ENCODE peak calls at places on chromosomes 5 and 9, in nine cellular contexts. J, L, K, X, T, F, W, H and Y are unnamed samples.

GRCh38 chr5:16916262-16916878 is 19.7 kb downstream of the MYO10 start:
- DNase-seq in J (no peak), L (peak), K (no peak), X (no peak), T (peak), F (no peak), W (peak), H (peak), Y (peak)

GRCh38 chr9:5112109-5112592 is 73.3 kb downstream of the INSL6 start:
- DNase-seq in J (no peak), L (no peak), K (no peak), X (peak), T (no peak), F (peak), W (no peak), H (no peak), Y (no peak)

GRCh38 chr9:20409321-20410092 is 212.8 kb downstream of the MLLT3 start:
- DNase-seq in J (no peak), L (no peak), K (no peak), X (no peak), T (no peak), F (no peak), W (no peak), H (no peak), Y (no peak)

GRCh38 chr9:106111039-106111740 is 416.8 kb downstream of the TMEM38B start:
- DNase-seq in J (no peak), L (no peak), K (no peak), X (no peak), T (no peak), F (no peak), W (no peak), H (no peak), Y (no peak)

GRCh38 chr5:7094626-7095025 is 301.3 kb upstream of the ADCY2 start:
- DNase-seq in J (no peak), L (no peak), K (no peak), X (no peak), T (no peak), F (no peak), W (no peak), H (peak), Y (no peak)

GRCh38 chr5:177154003-177154643 is 20.6 kb downstream of the NSD1 start:
- DNase-seq in J (no peak), L (no peak), K (no peak), X (no peak), T (no peak), F (no peak), W (no peak), H (no peak), Y (peak)

GRCh38 chr9:117411547-117411946 is 3.3 kb downstream of the ASTN2 start:
- DNase-seq in J (no peak), L (no peak), K (no peak), X (no peak), T (peak), F (no peak), W (no peak), H (peak), Y (no peak)

GRCh38 chr5:81544351-81545001 is 150.5 kb upstream of the ACOT12 start:
- DNase-seq in J (no peak), L (no peak), K (no peak), X (no peak), T (peak), F (no peak), W (no peak), H (peak), Y (no peak)

GRCh38 chr5:93320920-93321319 is 260.1 kb downstream of the NR2F1-AS1 start:
- DNase-seq in J (no peak), L (no peak), K (no peak), X (no peak), T (no peak), F (no peak), W (no peak), H (no peak), Y (no peak)

GRCh38 chr5:93328833-93329232 is 252.2 kb downstream of the NR2F1-AS1 start:
- DNase-seq in J (no peak), L (no peak), K (no peak), X (no peak), T (no peak), F (no peak), W (no peak), H (peak), Y (no peak)

GRCh38 chr5:93325946-93326345 is 255.1 kb downstream of the NR2F1-AS1 start:
- DNase-seq in J (no peak), L (no peak), K (no peak), X (no peak), T (no peak), F (no peak), W (no peak), H (no peak), Y (no peak)

DNA sequence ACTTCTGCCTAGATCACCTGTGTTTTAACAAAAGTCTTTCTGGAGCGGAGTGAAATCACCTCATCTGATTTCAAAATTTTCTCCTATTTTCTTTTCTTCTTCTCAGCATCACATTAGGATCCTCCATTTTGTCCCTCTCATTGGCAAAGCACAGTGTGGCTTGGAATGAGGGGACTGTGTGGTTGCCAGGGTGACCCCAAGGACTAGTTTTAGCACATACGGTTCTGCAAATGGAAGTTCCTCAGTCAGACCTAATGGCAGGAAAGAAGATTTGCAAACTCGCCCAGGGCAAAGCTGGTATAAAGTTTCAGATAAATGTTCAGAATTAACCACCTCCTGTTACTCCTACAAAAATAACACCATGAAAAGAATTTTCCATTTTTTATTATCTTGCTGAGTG is 258.0 kb downstream of the NR2F1-AS1 start:
- DNase-seq in J (no peak), L (no peak), K (no peak), X (no peak), T (no peak), F (no peak), W (no peak), H (no peak), Y (no peak)
- TF ChIP-seq CTCF in J (no peak), L (no peak), K (no peak), X (no peak), T (no peak), F (no peak), W (no peak), H (no peak), Y (no peak)

DNA sequence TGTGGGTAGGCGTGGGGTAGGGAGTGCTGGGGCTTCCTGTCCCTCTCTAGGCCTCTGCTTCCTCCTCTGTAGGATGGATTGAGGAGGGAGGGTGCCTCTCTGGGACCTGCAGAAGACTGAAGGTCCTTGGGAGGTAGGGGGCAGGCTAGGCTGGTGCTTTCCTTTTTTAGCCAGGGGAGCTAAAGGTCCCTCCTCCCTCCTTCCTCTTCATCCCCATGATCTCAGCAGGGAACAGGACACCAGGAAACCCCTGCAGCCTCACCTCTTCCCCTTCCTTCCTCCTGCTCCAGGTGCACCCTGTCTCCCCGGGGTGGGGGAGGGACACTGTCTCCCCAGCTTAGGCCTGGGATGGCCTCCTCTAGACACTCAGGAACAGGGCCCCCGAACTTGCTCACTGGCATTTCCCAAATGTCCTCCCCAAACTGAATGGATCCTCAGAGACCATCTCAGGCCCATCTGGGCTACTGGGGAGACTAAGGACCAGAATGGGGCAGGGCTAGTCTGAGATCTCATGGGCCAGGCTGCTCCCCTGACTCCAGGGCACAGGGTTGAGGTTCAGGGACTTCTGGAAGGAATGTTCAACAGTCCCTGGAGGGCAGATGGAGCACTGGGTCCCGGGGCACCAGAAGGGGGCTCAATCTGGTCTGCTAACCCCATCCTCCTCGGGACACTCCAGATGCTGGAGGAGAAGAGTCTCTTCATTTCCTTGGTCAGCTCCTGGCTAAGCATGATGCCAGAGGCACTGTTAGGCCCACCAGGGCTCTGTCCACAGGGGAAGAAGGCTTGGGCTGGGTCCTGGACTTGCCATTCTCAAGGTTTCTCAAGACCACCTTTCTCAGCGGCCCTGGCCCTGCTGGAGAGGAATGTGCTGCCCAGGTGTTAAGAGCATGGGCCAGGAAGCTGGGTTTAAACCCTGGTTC is 8.2 kb downstream of the SH2D3C start:
- DNase-seq in J (peak), L (no peak), K (no peak), X (no peak), T (no peak), F (peak), W (no peak), H (no peak), Y (no peak)
- H3K4me3 ChIP-seq in J (peak), L (peak), K (no peak), X (peak), T (no peak), F (peak), W (no peak), H (peak), Y (no peak)

DNA sequence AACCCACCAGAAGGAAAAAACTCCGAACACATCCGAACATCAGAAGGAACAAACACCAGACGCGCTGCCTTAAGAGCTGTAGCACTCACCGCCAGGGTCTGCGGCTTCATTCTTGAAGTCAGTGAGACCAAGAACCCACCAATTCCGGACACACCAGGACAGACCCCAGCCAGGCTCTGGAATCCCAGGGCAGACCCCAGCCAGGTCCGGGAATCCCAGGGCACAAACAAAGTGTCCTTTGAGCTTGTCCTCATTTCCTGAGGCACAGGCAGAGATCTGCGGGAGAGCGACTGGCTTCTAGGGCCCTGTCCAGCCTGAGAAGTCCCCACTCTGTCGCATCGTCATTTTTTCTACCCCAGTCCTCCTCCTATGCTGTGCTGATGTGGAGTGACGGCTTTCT is 461.1 kb downstream of the ACTL7B start:
- DNase-seq in J (no peak), L (no peak), K (no peak), X (no peak), T (no peak), F (peak), W (no peak), H (no peak), Y (no peak)
- TF ChIP-seq CTCF in J (no peak), L (no peak), K (no peak), X (no peak), T (no peak), F (no peak), W (no peak), H (no peak), Y (no peak)

DNA sequence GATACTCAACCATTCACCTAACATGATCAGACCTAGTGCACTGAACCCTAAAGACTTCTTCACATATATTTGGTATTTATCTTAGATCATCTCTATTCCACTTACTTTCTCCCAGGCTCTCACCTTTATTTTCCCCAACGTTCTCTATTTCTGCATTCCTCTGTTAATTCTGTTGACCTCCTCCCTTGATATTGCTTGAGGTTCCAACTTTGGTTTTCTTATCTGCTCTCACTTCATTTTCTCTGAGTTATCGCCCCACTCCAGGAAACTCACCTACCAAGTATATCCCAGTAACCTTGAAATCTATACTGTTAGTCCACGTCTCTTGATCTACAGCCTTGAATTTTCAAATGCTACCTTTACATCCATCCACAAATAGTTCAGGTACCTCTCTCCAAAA is 9.2 kb downstream of the NADK2 start:
- DNase-seq in J (no peak), L (no peak), K (no peak), X (no peak), T (no peak), F (no peak), W (no peak), H (no peak), Y (no peak)
- H3K4me3 ChIP-seq in J (no peak), L (no peak), K (no peak), X (no peak), T (no peak), F (no peak), W (no peak), H (no peak), Y (no peak)

DNA sequence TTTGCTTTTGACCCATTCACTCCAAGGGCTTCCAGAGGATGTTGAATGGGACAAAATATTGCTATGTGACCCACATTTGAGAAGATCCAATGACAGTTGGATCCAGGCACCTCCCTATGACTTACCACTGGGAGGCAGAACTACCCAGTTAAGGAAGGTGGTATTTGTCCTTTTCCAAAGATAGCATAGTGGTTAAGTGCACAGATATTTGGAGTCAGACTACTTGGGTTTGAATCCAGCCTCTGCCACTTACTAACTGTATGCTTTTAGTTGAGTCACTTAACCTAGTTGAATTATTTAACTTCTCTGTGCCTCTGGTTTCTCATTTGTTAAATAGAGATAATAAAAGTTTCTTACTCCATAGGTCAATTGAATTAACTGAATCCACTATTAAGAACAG is 74.5 kb upstream of the PALM2AKAP2 start:
- DNase-seq in J (no peak), L (peak), K (no peak), X (no peak), T (peak), F (no peak), W (no peak), H (peak), Y (no peak)
- TF ChIP-seq CTCF in J (no peak), L (no peak), K (no peak), X (no peak), T (no peak), F (no peak), W (no peak), H (peak), Y (peak)

GRCh38 chr5:154690488-154690887 is 64.7 kb upstream of the LARP1 start:
- DNase-seq in J (no peak), L (no peak), K (no peak), X (no peak), T (no peak), F (no peak), W (no peak), H (no peak), Y (no peak)
- H3K4me3 ChIP-seq in J (no peak), L (no peak), K (no peak), X (no peak), T (no peak), F (no peak), W (no peak), H (no peak), Y (no peak)

GRCh38 chr5:109690456-109691247 is 925 bp downstream of the MAN2A1 start:
- DNase-seq in J (peak), L (peak), K (peak), X (peak), T (peak), F (peak), W (no peak), H (peak), Y (peak)

GRCh38 chr5:109688999-109689739 is 558 bp upstream of the MAN2A1 start:
- DNase-seq in J (peak), L (peak), K (peak), X (peak), T (peak), F (peak), W (peak), H (peak), Y (peak)

GRCh38 chr5:109688647-109688998 is 1.1 kb upstream of the MAN2A1 start:
- DNase-seq in J (no peak), L (peak), K (peak), X (no peak), T (no peak), F (no peak), W (no peak), H (peak), Y (no peak)

GRCh38 chr5:109691248-109691574 is 1.5 kb downstream of the MAN2A1 start:
- DNase-seq in J (no peak), L (no peak), K (no peak), X (no peak), T (no peak), F (no peak), W (no peak), H (no peak), Y (no peak)

GRCh38 chr5:109689740-109690455 is at the start of gene MAN2A1:
- DNase-seq in J (peak), L (peak), K (peak), X (peak), T (peak), F (no peak), W (no peak), H (peak), Y (no peak)
- TF ChIP-seq CTCF in J (no peak), L (no peak), K (no peak), X (peak), T (no peak), F (peak), W (no peak), H (peak), Y (peak)

GRCh38 chr9:96766199-96766598 is 11.7 kb downstream of the ZNF510 start:
- DNase-seq in J (no peak), L (no peak), K (no peak), X (no peak), T (no peak), F (no peak), W (no peak), H (no peak), Y (no peak)

GRCh38 chr9:96771124-96771523 is 6.8 kb downstream of the ZNF510 start:
- DNase-seq in J (no peak), L (no peak), K (no peak), X (no peak), T (no peak), F (no peak), W (no peak), H (no peak), Y (no peak)

GRCh38 chr9:96769989-96770388 is 7.9 kb downstream of the ZNF510 start:
- DNase-seq in J (no peak), L (no peak), K (no peak), X (no peak), T (no peak), F (no peak), W (no peak), H (no peak), Y (no peak)
- H3K4me3 ChIP-seq in J (no peak), L (no peak), K (no peak), X (no peak), T (no peak), F (no peak), W (no peak), H (no peak), Y (no peak)